ENCODE peak calls at places on chromosomes 13 and 19, in seven cellular contexts. A is NCI-H1105 treated with DMSO at 0.1 percent for 48 hours; C is activated T-helper 1 cell treated with anti-CD3 and anti-CD28 coated beads, Interleukin-2, amount 50 U/mL, for 16 hours; N is stimulated activated CD4-positive, alpha-beta T cell treated with anti-CD3 and anti-CD28 coated beads, Interleukin-1b, Interleukin-23, amount 100 ng/mL, for 48 hours; W is NB4; G is activated T-cell treated with anti-CD3 and anti-CD28 coated beads, Interleukin-2, amount 50 U/mL, for 72 hours; R is frontal cortex. E is an unnamed sample.
A peak's percentile ranks its signal among the peaks of the same experiment; 100 is the strongest.

GRCh38 chr19:10706990-10707389 is 5.8 kb downstream of the QTRT1 start:
- DNase-seq in G (no peak), N (no peak), A (no peak), R (no peak), C (no peak), W (no peak), E (no peak)

GRCh38 chr19:3324405-3324856 is 42.0 kb upstream of the NFIC start:
- DNase-seq in A (peak; percentile 12), C (peak; percentile 59), W (peak; percentile 60), N (peak; percentile 83), R (no peak), G (peak; percentile 80), E (peak; percentile 96)

GRCh38 chr13:95375706-95376105 is 74.5 kb upstream of the ABCC4 start:
- DNase-seq in N (no peak), A (no peak), C (no peak), G (no peak), R (no peak), W (no peak), E (no peak)

GRCh38 chr19:55147408-55148251 is 1.4 kb downstream of the TNNT1 start:
- DNase-seq in W (no peak), R (no peak), A (no peak), N (no peak), G (no peak), C (no peak), E (no peak)

GRCh38 chr19:21082011-21082975 is at the start of gene ZNF714:
- DNase-seq in N (peak; percentile 89), C (peak; percentile 57), A (peak; percentile 95), G (peak; percentile 88), W (peak; percentile 94), R (peak; percentile 52), E (peak; percentile 85)

GRCh38 chr13:76677047-76677446 is 209.2 kb downstream of the KCTD12 start:
- DNase-seq in A (no peak), R (no peak), C (no peak), N (no peak), W (no peak), G (no peak), E (no peak)

GRCh38 chr19:8635422-8635821 is 5.0 kb downstream of the NFILZ start:
- DNase-seq in A (no peak), W (no peak), N (no peak), C (no peak), R (no peak), G (no peak), E (no peak)

GRCh38 chr13:19382111-19382510 is 179.2 kb downstream of the TPTE2 start:
- DNase-seq in C (no peak), R (no peak), W (no peak), G (no peak), A (no peak), N (no peak), E (no peak)

GRCh38 chr19:10895920-10896319 is 24.6 kb downstream of the CARM1 start:
- DNase-seq in C (no peak), N (no peak), A (no peak), W (no peak), R (no peak), G (no peak), E (no peak)

GRCh38 chr19:11288349-11288748 is 7.6 kb upstream of the TSPAN16 start:
- DNase-seq in N (no peak), W (peak; percentile 43), R (no peak), C (no peak), G (no peak), A (no peak), E (no peak)

GRCh38 chr13:113035209-113035800 is 66.3 kb downstream of the MCF2L start:
- DNase-seq in R (no peak), A (no peak), N (no peak), W (no peak), G (no peak), C (no peak), E (no peak)

GRCh38 chr19:49016067-49016839 is 638 bp downstream of the LHB start:
- DNase-seq in C (no peak), N (no peak), A (no peak), W (no peak), R (no peak), G (no peak), E (no peak)

GRCh38 chr19:13987101-13987890 is 18.8 kb downstream of the RFX1 start:
- DNase-seq in W (peak; percentile 53), C (no peak), R (no peak), A (no peak), N (no peak), G (no peak), E (no peak)

GRCh38 chr13:51237887-51238286 is 15.7 kb downstream of the FAM124A start:
- DNase-seq in C (no peak), W (no peak), G (no peak), N (no peak), A (no peak), R (no peak), E (no peak)

GRCh38 chr19:29680447-29680846 is 15.2 kb downstream of the PLEKHF1 start:
- DNase-seq in R (no peak), A (no peak), G (peak; percentile 88), N (peak; percentile 87), C (peak; percentile 67), W (peak; percentile 85), E (peak; percentile 89)

GRCh38 chr13:95301135-95301946 is at the start of gene ABCC4:
- DNase-seq in G (peak; percentile 72), A (peak; percentile 65), C (peak; percentile 38), N (peak; percentile 59), R (peak; percentile 66), W (peak; percentile 79), E (peak; percentile 69)

GRCh38 chr13:48571121-48571901 is 38.4 kb upstream of the RCBTB2 start:
- DNase-seq in N (no peak), R (no peak), C (no peak), W (peak; percentile 53), G (no peak), A (no peak), E (no peak)

GRCh38 chr13:52686381-52686780 is 33.7 kb downstream of the SUGT1 start:
- DNase-seq in N (no peak), G (no peak), A (no peak), R (no peak), W (no peak), C (no peak), E (no peak)

GRCh38 chr13:108257238-108257637 is 12.3 kb upstream of the TNFSF13B start:
- DNase-seq in A (no peak), R (no peak), N (no peak), G (no peak), C (no peak), W (no peak), E (no peak)

GRCh38 chr13:41985788-41986508 is 25.0 kb upstream of the VWA8 start:
- DNase-seq in R (no peak), A (peak; percentile 24), W (no peak), C (no peak), N (no peak), G (no peak), E (no peak)

GRCh38 chr13:45885194-45885593 is 33.6 kb upstream of the SIAH3 start:
- DNase-seq in W (no peak), A (no peak), N (no peak), G (no peak), C (no peak), R (no peak), E (no peak)

GRCh38 chr13:89678722-89679121 is 1668.8 kb upstream of the MIR17HG start:
- DNase-seq in C (no peak), W (no peak), G (no peak), A (no peak), R (no peak), N (no peak), E (no peak)

GRCh38 chr13:99281811-99282263 is 23.7 kb upstream of the GPR18 start:
- DNase-seq in R (no peak), A (no peak), C (no peak), N (no peak), G (peak; percentile 61), W (peak; percentile 92), E (peak; percentile 64)

GRCh38 chr13:24834902-24835510 is 71.0 kb downstream of the RNF17 start:
- DNase-seq in R (no peak), W (no peak), G (no peak), A (peak; percentile 25), C (no peak), N (no peak), E (no peak)

GRCh38 chr13:105804561-105805190 is 730.8 kb downstream of the EFNB2 start:
- DNase-seq in W (no peak), R (peak; percentile 14), G (no peak), C (no peak), A (no peak), N (no peak), E (no peak)

GRCh38 chr19:12786149-12786870 is 5.0 kb upstream of the JUNB start:
- DNase-seq in N (no peak), W (peak; percentile 88), G (peak; percentile 17), A (no peak), R (no peak), C (no peak), E (peak; percentile 33)

GRCh38 chr13:108086678-108087077 is 128.7 kb downstream of the LIG4 start:
- DNase-seq in G (no peak), R (no peak), W (peak; percentile 49), N (no peak), C (no peak), A (no peak), E (no peak)

GRCh38 chr19:48630289-48631036 is 6.7 kb downstream of the DBP start:
- DNase-seq in C (no peak), N (no peak), R (no peak), W (peak; percentile 45), A (peak; percentile 34), G (no peak), E (no peak)

GRCh38 chr19:44430956-44431355 is 17.3 kb downstream of the ZNF229 start:
- DNase-seq in R (no peak), G (no peak), C (no peak), A (no peak), N (no peak), W (no peak), E (no peak)

GRCh38 chr13:99256283-99256682 is 1.9 kb downstream of the GPR18 start:
- DNase-seq in A (no peak), N (no peak), G (no peak), C (no peak), W (no peak), R (no peak), E (no peak)

GRCh38 chr13:113564331-113565023 is 20.1 kb upstream of the TFDP1 start:
- DNase-seq in N (no peak), W (no peak), C (no peak), G (no peak), A (no peak), R (no peak), E (peak; percentile 22)

E was measured in stimulated activated CD8-positive, alpha-beta memory T cell treated with anti-CD3 and anti-CD28 coated beads, Interleukin-4, amount 100 ng/mL, for 48 hours.